ENCODE peak calls at places on chromosomes 7 and 10, in five cellular contexts. U is colonic mucosa, R is GM20000, T is adrenal gland, F is BJ. Y is an unnamed sample.

GRCh38 chr7:46557295-46557711 is 636.2 kb upstream of the IGFBP3 start:
- DNase-seq in F (peak), R (no peak), T (no peak), U (peak), Y (peak)

GRCh38 chr10:1605999-1606940 is 131.1 kb downstream of the ADARB2 start:
- DNase-seq in R (no peak), F (no peak), U (no peak), T (no peak), Y (no peak)

GRCh38 chr7:19928247-19928646 is 154.8 kb upstream of the TMEM196 start:
- DNase-seq in U (no peak), R (peak), F (no peak), T (no peak), Y (no peak)

GRCh38 chr10:70905071-70906021 is 17.0 kb upstream of the PCBD1 start:
- DNase-seq in U (no peak), F (no peak), T (no peak), R (no peak), Y (no peak)

GRCh38 chr7:102155821-102156441 is 130.7 kb upstream of the SH2B2 start:
- DNase-seq in F (no peak), R (no peak), U (no peak), T (peak), Y (no peak)

GRCh38 chr7:98840604-98841508 is 29.0 kb downstream of the TMEM130 start:
- DNase-seq in R (no peak), T (peak), U (no peak), F (no peak), Y (no peak)

GRCh38 chr7:46297515-46297914 is 376.4 kb upstream of the IGFBP3 start:
- DNase-seq in T (no peak), U (no peak), F (no peak), R (no peak), Y (no peak)

GRCh38 chr7:150737265-150738055 is at the start of gene GIMAP5:
- DNase-seq in R (no peak), U (no peak), F (no peak), T (no peak), Y (no peak)

GRCh38 chr7:151889406-151890354 is 12.8 kb upstream of the PRKAG2 start:
- DNase-seq in R (no peak), T (no peak), U (peak), F (no peak), Y (no peak)

GRCh38 chr7:24931787-24932186 is 48.2 kb downstream of the OSBPL3 start:
- DNase-seq in R (no peak), F (no peak), T (no peak), U (no peak), Y (no peak)

GRCh38 chr7:122803323-122803722 is 82.9 kb downstream of the CADPS2 start:
- DNase-seq in T (no peak), U (no peak), F (no peak), R (peak), Y (peak)

GRCh38 chr7:132437730-132438129 is 138.5 kb downstream of the PLXNA4 start:
- DNase-seq in R (no peak), F (no peak), U (no peak), T (no peak), Y (no peak)

GRCh38 chr10:48574322-48574796 is 30.5 kb downstream of the ARHGAP22 start:
- DNase-seq in F (no peak), U (no peak), R (no peak), T (no peak), Y (no peak)

GRCh38 chr7:100035865-100036264 is 13.7 kb upstream of the ZSCAN21 start:
- DNase-seq in F (no peak), R (no peak), U (no peak), T (no peak), Y (no peak)

GRCh38 chr10:110918269-110918632 is 729 bp downstream of the BBIP1 start:
- DNase-seq in T (no peak), U (peak), R (no peak), F (peak), Y (peak)

GRCh38 chr10:116255931-116256748 is 16.9 kb downstream of the GFRA1 start:
- DNase-seq in F (no peak), T (no peak), U (no peak), R (no peak), Y (no peak)

GRCh38 chr7:50121269-50121668 is 28.2 kb upstream of the ZPBP start:
- DNase-seq in R (peak), U (no peak), T (no peak), F (no peak), Y (no peak)

GRCh38 chr10:104260775-104261115 is 6.1 kb downstream of the GSTO1 start:
- DNase-seq in R (no peak), F (no peak), T (no peak), U (no peak), Y (peak)

GRCh38 chr7:15489383-15489782 is 72.4 kb downstream of the AGMO start:
- DNase-seq in T (no peak), R (no peak), U (no peak), F (no peak), Y (no peak)

GRCh38 chr10:5691786-5692185 is 7.1 kb downstream of the TASOR2 start:
- DNase-seq in T (no peak), R (no peak), U (peak), F (no peak), Y (no peak)

GRCh38 chr7:56091591-56091990 is 1.2 kb downstream of the PHKG1 start:
- DNase-seq in F (no peak), U (no peak), T (peak), R (no peak), Y (no peak)

GRCh38 chr7:152512711-152513110 is 76.9 kb upstream of the KMT2C start:
- DNase-seq in F (no peak), U (no peak), T (no peak), R (peak), Y (no peak)

GRCh38 chr7:45082031-45082830 is 6.5 kb downstream of the NACAD start:
- DNase-seq in F (no peak), R (no peak), U (no peak), T (peak), Y (no peak)

GRCh38 chr7:68313806-68314205 is 1284.5 kb upstream of the AUTS2 start:
- DNase-seq in T (no peak), R (no peak), U (no peak), F (no peak), Y (no peak)

GRCh38 chr10:95987685-95988426 is 55.5 kb upstream of the CCNJ start:
- DNase-seq in T (no peak), F (no peak), R (peak), U (no peak), Y (no peak)

GRCh38 chr10:75009426-75009825 is 102.0 kb upstream of the SAMD8 start:
- DNase-seq in F (no peak), R (no peak), T (no peak), U (no peak), Y (no peak)
- TF ChIP-seq CTCF in F (no peak), R (no peak), T (no peak), U (no peak), Y (no peak)

DNA sequence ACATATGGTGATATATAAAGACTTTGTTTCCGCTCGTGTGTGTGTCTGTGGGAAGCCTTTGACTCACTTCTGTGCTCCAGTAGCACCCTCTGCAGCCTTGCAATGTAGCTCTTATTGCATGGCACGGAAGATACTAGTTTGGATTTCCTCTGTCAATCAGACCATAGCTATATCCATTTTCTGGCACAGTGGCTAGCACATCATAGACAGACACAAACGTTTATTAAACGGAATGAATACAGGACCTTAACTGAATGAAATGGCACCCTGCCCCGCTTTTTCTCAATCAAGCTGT is 124.0 kb upstream of the PTPN20 start:
- DNase-seq in T (peak), F (no peak), R (peak), U (peak), Y (peak)
- TF ChIP-seq CTCF in T (no peak), F (peak), R (peak), U (peak), Y (peak)

DNA sequence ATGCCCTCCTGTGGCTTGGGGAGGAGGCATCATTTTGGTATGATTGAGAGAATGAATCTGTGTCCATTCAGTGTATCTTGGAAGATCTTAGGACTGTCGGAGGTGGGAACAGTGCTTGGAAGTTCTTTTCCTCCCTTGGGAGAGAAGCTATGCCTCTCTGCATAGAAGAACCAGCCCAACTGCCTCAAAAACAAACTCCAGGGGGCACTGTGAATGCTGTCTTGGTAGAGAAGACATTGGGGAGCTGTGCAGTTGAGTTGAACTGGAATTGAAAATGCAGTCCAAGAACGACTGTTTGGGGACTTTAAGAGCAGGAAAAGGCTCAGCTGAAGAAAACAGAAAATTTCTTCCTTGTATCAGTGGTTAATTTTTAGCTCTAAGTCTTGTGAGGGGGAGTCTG is 4.9 kb upstream of the GJD4 start:
- DNase-seq in U (no peak), T (no peak), R (no peak), F (no peak), Y (peak)
- TF ChIP-seq CTCF in U (no peak), T (no peak), R (no peak), F (peak), Y (peak)

GRCh38 chr10:42866115-42866995 is 83.8 kb downstream of the BMS1 start:
- DNase-seq in R (peak), T (peak), F (no peak), U (peak), Y (peak)
- TF ChIP-seq CTCF in R (no peak), T (peak), F (peak), U (peak), Y (peak)

GRCh38 chr10:80684217-80684616 is 146.5 kb downstream of the SH2D4B start:
- DNase-seq in T (no peak), F (no peak), U (no peak), R (peak), Y (peak)
- TF ChIP-seq CTCF in T (no peak), F (no peak), U (no peak), R (no peak), Y (no peak)

GRCh38 chr10:44853148-44853734 is 57.9 kb upstream of the TMEM72 start:
- DNase-seq in F (no peak), U (no peak), R (no peak), T (peak), Y (peak)
- TF ChIP-seq CTCF in F (peak), U (no peak), R (no peak), T (no peak), Y (peak)

GRCh38 chr10:102669206-102670064 is 25.2 kb downstream of the TRIM8 start:
- DNase-seq in U (no peak), R (no peak), T (peak), F (no peak), Y (no peak)
- TF ChIP-seq CTCF in U (no peak), R (no peak), T (no peak), F (peak), Y (peak)

GRCh38 chr10:21497177-21497807 is 28.2 kb downstream of the SKIDA1 start:
- DNase-seq in T (peak), R (peak), U (peak), F (no peak), Y (peak)

GRCh38 chr10:21498416-21498815 is 27.1 kb downstream of the SKIDA1 start:
- DNase-seq in U (no peak), T (no peak), F (no peak), R (no peak), Y (no peak)

GRCh38 chr10:21495002-21495685 is 30.3 kb downstream of the SKIDA1 start:
- DNase-seq in U (no peak), R (peak), T (peak), F (no peak), Y (no peak)

GRCh38 chr10:21495686-21496284 is 29.7 kb downstream of the SKIDA1 start:
- DNase-seq in R (peak), T (peak), U (peak), F (no peak), Y (peak)

GRCh38 chr10:21496285-21497176 is 29.0 kb downstream of the SKIDA1 start:
- DNase-seq in R (peak), T (peak), U (peak), F (no peak), Y (peak)
- TF ChIP-seq CTCF in R (peak), T (no peak), U (no peak), F (peak), Y (peak)

GRCh38 chr10:114974625-114975421 is 36.8 kb downstream of the TRUB1 start:
- DNase-seq in F (no peak), U (no peak), R (no peak), T (peak), Y (no peak)
- TF ChIP-seq CTCF in F (no peak), U (no peak), R (no peak), T (no peak), Y (no peak)

DNA sequence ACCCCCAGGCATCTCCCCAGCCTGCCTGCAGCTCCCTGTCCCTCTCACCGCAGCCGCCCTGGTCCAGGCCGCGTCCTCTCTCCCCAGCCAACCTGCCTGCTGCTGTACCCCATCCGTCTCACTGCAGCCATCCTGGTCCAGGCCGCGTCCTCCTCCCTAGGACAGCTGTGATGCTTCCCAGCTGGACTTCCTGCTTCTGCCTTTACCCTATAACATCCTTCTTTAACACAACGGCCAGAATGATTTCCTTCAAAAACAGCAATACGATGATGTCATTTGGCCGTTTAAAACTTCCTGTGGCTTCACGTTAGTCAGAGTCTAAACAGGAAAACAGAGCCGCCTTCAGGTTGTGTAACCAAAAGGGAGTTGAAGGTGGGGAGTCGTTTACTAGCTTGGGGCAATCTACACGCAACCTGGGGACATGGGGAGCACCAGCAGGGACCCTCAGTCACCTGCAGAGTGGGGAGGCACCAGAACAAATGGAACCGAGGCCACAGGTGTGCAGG is 32.2 kb upstream of the ZFAND2A start:
- DNase-seq in T (no peak), R (no peak), F (peak), U (no peak), Y (peak)
- TF ChIP-seq CTCF in T (no peak), R (no peak), F (no peak), U (no peak), Y (peak)